ENCODE peak calls at places on chromosomes 1 and 21, in nine cellular contexts. B is body of pancreas, I is NB4, W is testis, G is cardiac muscle cell, T is endodermal cell, P is Panc1, R is hepatocyte, Q is AG04450. O is an unnamed sample.

GRCh38 chr1:182392045-182393028 is 747 bp upstream of the GLUL start:
- DNase-seq in B (no peak), I (peak), W (peak), G (no peak), T (no peak), P (no peak), R (peak), Q (no peak), O (peak)

GRCh38 chr1:28510350-28511223 is 4.7 kb downstream of the RCC1 start:
- DNase-seq in B (no peak), I (peak), W (no peak), G (no peak), T (peak), P (peak), R (no peak), Q (no peak), O (peak)

GRCh38 chr1:226988337-226988672 is 48.2 kb downstream of the COQ8A start:
- DNase-seq in B (no peak), I (no peak), W (peak), G (no peak), T (no peak), P (no peak), R (peak), Q (no peak), O (no peak)

GRCh38 chr21:31873696-31874599 is 1.1 kb downstream of the HUNK start:
- DNase-seq in B (peak), I (peak), W (peak), G (peak), T (peak), P (no peak), R (peak), Q (no peak), O (peak)

GRCh38 chr1:152928671-152929070 is 18.3 kb upstream of the SPRR5 start:
- DNase-seq in B (no peak), I (no peak), W (no peak), G (no peak), T (no peak), P (no peak), R (no peak), Q (no peak), O (no peak)

GRCh38 chr1:160030657-160031367 is 978 bp downstream of the PIGM start:
- DNase-seq in B (peak), I (peak), W (no peak), G (peak), T (no peak), P (no peak), R (peak), Q (no peak), O (no peak)

GRCh38 chr1:165896277-165896676 is 68.9 kb downstream of the UCK2 start:
- DNase-seq in B (no peak), I (no peak), W (no peak), G (no peak), T (peak), P (no peak), R (no peak), Q (peak), O (peak)

GRCh38 chr1:79353224-79353623 is 346.7 kb upstream of the ADGRL4 start:
- DNase-seq in B (peak), I (peak), W (peak), G (peak), T (peak), P (no peak), R (peak), Q (peak), O (peak)

GRCh38 chr1:61931587-61932279 is 189.5 kb downstream of the PATJ start:
- DNase-seq in B (no peak), I (no peak), W (no peak), G (no peak), T (no peak), P (no peak), R (no peak), Q (no peak), O (no peak)
- TF ChIP-seq CTCF in B (no peak), I (no peak), W (no peak), G (no peak), T (no peak), P (no peak), R (no peak), Q (no peak), O (no peak)

DNA sequence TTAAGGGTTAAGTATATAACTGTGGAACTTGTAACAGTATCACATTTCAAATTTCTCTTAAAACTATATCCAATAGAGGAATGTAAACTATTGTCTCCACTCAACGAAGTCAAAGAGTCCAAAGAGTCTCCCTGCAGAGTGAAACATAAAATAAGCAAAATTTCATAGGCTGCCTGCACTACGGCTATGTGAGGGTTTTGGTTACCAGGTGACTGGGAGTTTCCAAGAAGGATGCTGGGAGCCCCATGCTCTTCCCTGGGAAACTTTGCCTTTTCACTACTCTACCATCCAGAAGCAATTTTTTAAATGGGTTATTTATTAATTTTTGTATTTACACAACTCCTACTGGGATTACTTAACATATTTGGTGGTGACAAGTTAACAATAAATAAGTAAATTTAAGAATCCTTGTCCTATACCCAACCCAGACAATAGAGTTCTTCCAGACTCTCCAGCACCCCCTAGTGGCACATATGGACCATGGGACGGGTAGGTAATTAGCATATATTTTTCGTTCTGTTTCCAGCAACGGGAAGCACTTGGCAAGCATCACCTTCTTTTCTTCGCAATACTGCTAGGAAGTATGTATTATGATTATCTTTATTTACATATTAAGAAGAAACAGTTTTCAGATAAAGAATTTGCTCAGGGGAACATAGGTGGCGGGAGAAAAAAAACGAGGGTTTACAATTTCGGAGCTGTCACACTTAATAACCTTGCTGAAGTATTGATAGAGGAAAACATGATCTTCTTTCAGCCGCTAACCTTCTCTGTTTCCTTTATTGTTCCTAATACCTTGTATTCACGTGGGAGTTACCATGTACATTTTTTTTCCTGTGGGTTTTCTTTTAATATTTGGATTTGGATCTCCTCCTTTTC is 3.5 kb downstream of the FMO2 start:
- DNase-seq in B (peak), I (peak), W (peak), G (peak), T (peak), P (peak), R (peak), Q (peak), O (peak)
- H3K4me3 ChIP-seq in B (no peak), I (no peak), W (no peak), G (no peak), T (no peak), P (no peak), R (no peak), Q (no peak), O (peak)

GRCh38 chr1:155984341-155984740 is 6.0 kb upstream of the ARHGEF2 start:
- DNase-seq in B (no peak), I (no peak), W (no peak), G (no peak), T (peak), P (no peak), R (no peak), Q (no peak), O (no peak)

GRCh38 chr1:155979525-155980343 is 1.4 kb upstream of the ARHGEF2 start:
- DNase-seq in B (no peak), I (peak), W (no peak), G (peak), T (no peak), P (no peak), R (no peak), Q (no peak), O (no peak)

GRCh38 chr1:155981266-155982088 is 3.1 kb upstream of the ARHGEF2 start:
- DNase-seq in B (no peak), I (peak), W (no peak), G (no peak), T (no peak), P (no peak), R (peak), Q (peak), O (peak)

GRCh38 chr1:155982106-155982505 is 3.8 kb upstream of the ARHGEF2 start:
- DNase-seq in B (no peak), I (no peak), W (no peak), G (no peak), T (no peak), P (no peak), R (no peak), Q (no peak), O (no peak)

DNA sequence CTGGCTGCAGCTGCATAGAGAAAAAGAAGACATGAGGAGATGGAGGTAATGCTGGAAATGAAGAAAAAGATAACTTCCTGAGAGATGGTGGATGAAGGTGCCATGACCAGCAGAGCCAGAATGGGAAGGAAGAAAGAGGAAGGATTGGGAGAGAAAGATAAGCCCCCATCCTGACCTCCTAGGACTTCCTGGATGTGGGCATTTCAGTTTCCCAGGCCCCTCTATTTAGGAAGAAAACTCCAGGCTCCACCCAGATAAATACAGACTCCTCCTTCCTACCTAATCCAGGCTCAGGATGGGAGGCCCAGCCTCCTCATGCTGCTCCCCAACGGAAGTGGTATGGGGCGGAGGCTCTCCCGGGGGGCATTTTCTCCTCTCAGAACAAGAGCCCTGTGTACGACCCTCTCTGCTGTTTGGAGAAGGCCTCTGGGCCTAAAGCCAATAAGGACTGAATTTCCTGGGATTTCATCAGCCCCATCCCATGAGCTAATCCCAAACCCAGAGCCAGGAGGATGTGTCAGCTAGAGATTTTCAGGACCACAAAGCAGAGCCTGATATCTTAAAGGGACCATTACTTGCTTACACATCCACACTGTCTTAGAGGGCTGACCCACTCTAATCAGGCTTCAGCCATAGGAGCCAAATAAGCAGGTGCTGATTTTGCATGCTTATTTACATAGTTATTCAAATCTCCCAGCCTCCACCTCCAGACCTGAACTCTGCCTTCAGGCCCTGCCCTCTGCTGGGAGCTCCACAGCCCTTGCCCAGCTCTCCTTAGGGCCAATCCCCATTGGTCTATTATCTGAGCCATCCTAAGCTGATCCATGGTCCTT is 5.1 kb upstream of the ARHGEF2 start:
- DNase-seq in B (no peak), I (no peak), W (no peak), G (no peak), T (peak), P (peak), R (peak), Q (peak), O (peak)
- TF ChIP-seq CTCF in B (no peak), I (no peak), W (no peak), G (peak), T (peak), P (no peak), R (no peak), Q (no peak), O (peak)

GRCh38 chr1:68495532-68495931 is 1.4 kb downstream of the DEPDC1 start:
- DNase-seq in B (no peak), I (no peak), W (no peak), G (no peak), T (no peak), P (no peak), R (peak), Q (no peak), O (peak)
- H3K4me3 ChIP-seq in B (no peak), I (peak), W (no peak), G (peak), T (peak), P (peak), R (no peak), Q (peak), O (peak)

DNA sequence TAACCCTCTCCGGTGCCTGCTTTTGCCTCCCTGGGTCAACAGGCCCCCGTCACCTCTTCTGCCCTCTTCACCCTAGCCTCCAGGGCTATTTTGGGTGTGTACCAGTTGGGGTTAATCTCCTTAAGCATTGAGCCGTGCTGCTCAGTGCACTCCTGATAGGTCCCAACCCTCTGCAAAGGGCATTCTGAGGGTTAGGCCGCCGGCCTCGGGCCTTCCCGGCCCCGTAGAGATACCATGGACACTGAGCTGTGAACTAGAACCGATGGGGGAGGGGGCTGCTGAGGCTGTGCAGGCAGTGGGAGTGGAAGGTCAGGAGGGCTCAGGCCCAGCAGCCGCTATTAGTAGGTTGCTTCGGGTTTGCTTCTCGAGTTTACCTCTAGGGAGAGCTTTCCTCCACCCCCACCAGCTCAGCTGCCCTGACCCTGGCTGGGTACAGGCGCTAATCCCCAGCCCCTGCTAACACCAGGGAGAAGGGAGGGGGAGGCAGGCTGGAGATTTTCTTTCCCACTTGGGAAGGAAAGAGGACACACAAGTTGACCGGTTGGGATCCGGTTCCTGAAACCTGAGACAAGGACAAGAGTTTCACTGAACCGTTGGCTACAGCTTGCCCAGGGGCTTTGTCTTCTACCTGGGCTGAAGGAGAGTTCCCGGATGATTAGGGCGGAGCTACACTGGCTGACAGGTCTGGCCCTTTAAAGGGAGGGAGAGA is 4.8 kb downstream of the LMOD1 start:
- DNase-seq in B (no peak), I (no peak), W (peak), G (peak), T (peak), P (no peak), R (no peak), Q (no peak), O (no peak)
- TF ChIP-seq CTCF in B (no peak), I (no peak), W (no peak), G (no peak), T (peak), P (no peak), R (no peak), Q (no peak), O (no peak)

GRCh38 chr21:16420086-16420724 is 690.4 kb downstream of the USP25 start:
- DNase-seq in B (peak), I (no peak), W (peak), G (peak), T (no peak), P (no peak), R (peak), Q (no peak), O (peak)
- H3K4me3 ChIP-seq in B (no peak), I (no peak), W (peak), G (no peak), T (no peak), P (no peak), R (peak), Q (no peak), O (peak)

GRCh38 chr1:168110896-168111545 is 25.7 kb downstream of the GPR161 start:
- DNase-seq in B (no peak), I (no peak), W (no peak), G (no peak), T (peak), P (no peak), R (no peak), Q (no peak), O (peak)
- TF ChIP-seq CTCF in B (no peak), I (no peak), W (no peak), G (no peak), T (peak), P (no peak), R (no peak), Q (no peak), O (peak)

DNA sequence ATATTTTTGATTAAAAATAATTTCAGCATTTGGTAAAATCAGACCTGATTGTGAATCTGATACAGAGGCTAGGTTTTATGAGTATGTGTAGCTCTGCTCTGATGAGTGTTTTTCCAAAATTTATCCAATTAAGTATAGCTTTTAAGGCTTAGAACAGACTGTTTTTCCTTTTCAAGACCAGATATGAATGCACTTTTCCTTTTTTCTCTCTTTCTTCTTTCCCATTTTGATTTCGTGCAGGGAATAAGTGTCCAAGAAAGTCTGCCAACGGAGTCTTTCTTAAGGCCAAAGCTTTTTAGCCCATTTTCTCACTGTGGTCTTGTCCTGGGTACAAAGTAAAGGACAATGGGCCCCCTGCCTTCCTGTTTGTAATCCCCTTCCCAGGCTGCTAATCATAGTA is 2.8 kb downstream of the KIF1B start:
- DNase-seq in B (no peak), I (no peak), W (peak), G (no peak), T (no peak), P (no peak), R (no peak), Q (no peak), O (no peak)
- H3K4me3 ChIP-seq in B (no peak), I (no peak), W (no peak), G (no peak), T (peak), P (no peak), R (no peak), Q (no peak), O (no peak)

GRCh38 chr1:209651148-209651547 is 1.1 kb downstream of the LAMB3 start:
- DNase-seq in B (peak), I (peak), W (peak), G (no peak), T (peak), P (no peak), R (peak), Q (no peak), O (peak)
- TF ChIP-seq CTCF in B (no peak), I (no peak), W (no peak), G (no peak), T (no peak), P (no peak), R (no peak), Q (no peak), O (no peak)

GRCh38 chr1:175839678-175840669 is 96.6 kb upstream of the TNR start:
- DNase-seq in B (no peak), I (peak), W (no peak), G (no peak), T (no peak), P (no peak), R (peak), Q (no peak), O (no peak)
- H3K4me3 ChIP-seq in B (no peak), I (peak), W (no peak), G (no peak), T (no peak), P (no peak), R (no peak), Q (no peak), O (no peak)